ENCODE peak calls at places on chromosomes 4 and X, in four cellular contexts. S is GM04503, T is Calu3, W is NCI-H1092. C is an unnamed sample.

GRCh38 chr4:13559414-13559813 is 15.1 kb upstream of the NKX3-2 start:
- DNase-seq in W (no peak), T (no peak), S (peak), C (no peak)

GRCh38 chr4:60663769-60664168 is 536.4 kb upstream of the ADGRL3 start:
- DNase-seq in W (no peak), S (no peak), T (no peak), C (no peak)

GRCh38 chr4:123449780-123450179 is 53.2 kb downstream of the SPRY1 start:
- DNase-seq in T (no peak), S (peak), W (no peak), C (no peak)

GRCh38 chr4:40214038-40214437 is 17.2 kb downstream of the RHOH start:
- DNase-seq in T (no peak), W (no peak), S (no peak), C (no peak)

GRCh38 chrX:136176399-136176825 is 29.1 kb downstream of the FHL1 start:
- DNase-seq in S (peak), W (no peak), T (no peak), C (no peak)

GRCh38 chr4:170697045-170697444 is 607.3 kb upstream of the AADAT start:
- DNase-seq in T (no peak), W (no peak), S (no peak), C (no peak)

GRCh38 chr4:40251366-40251765 is 54.5 kb downstream of the RHOH start:
- DNase-seq in W (no peak), S (no peak), T (no peak), C (no peak)

GRCh38 chr4:89609756-89610155 is 227.2 kb downstream of the SNCA start:
- DNase-seq in S (no peak), T (no peak), W (no peak), C (no peak)

GRCh38 chr4:129167640-129168260 is 71.8 kb downstream of the C4orf33 start:
- DNase-seq in S (no peak), T (no peak), W (no peak), C (no peak)

C was measured in stimulated activated CD4-positive, alpha-beta T cell treated with anti-CD3 and anti-CD28 coated beads, Interleukin-1b, Interleukin-23, amount 100 ng/mL, for 4 hours.